ENCODE peak calls at places on chromosomes 5 and 9, in six cellular contexts. G, U, Y, C, Z and B are unnamed samples.

GRCh38 chr9:77402286-77402685 is 225.0 kb downstream of the VPS13A start:
- DNase-seq in G (no peak), U (no peak), Y (no peak), C (no peak), Z (no peak), B (no peak)

GRCh38 chr5:168015506-168015905 is 275.9 kb upstream of the WWC1 start:
- DNase-seq in G (no peak), U (no peak), Y (no peak), C (peak), Z (no peak), B (no peak)

GRCh38 chr9:97571664-97572063 is 61.5 kb downstream of the TSTD2 start:
- DNase-seq in G (no peak), U (no peak), Y (no peak), C (no peak), Z (no peak), B (no peak)

GRCh38 chr5:180723936-180724335 is 15.9 kb downstream of the OR2Y1 start:
- DNase-seq in G (no peak), U (no peak), Y (no peak), C (no peak), Z (no peak), B (no peak)

GRCh38 chr5:95709967-95710650 is 21.0 kb upstream of the RHOBTB3 start:
- DNase-seq in G (no peak), U (no peak), Y (no peak), C (no peak), Z (peak), B (no peak)

GRCh38 chr5:160438316-160439204 is 16.9 kb downstream of the PTTG1 start:
- DNase-seq in G (peak), U (no peak), Y (peak), C (peak), Z (peak), B (peak)

GRCh38 chr5:110956280-110956912 is 115.1 kb upstream of the TSLP start:
- DNase-seq in G (no peak), U (peak), Y (no peak), C (no peak), Z (no peak), B (no peak)

GRCh38 chr5:179716286-179716685 is 16.3 kb upstream of the MAML1 start:
- DNase-seq in G (no peak), U (no peak), Y (no peak), C (no peak), Z (no peak), B (no peak)

GRCh38 chr9:133708770-133709611 is 29.2 kb downstream of the SARDH start:
- DNase-seq in G (no peak), U (peak), Y (no peak), C (no peak), Z (peak), B (no peak)

GRCh38 chr5:154566146-154566680 is 88.2 kb upstream of the HAND1 start:
- DNase-seq in G (no peak), U (no peak), Y (no peak), C (no peak), Z (no peak), B (no peak)

GRCh38 chr5:159095882-159096554 is 3.7 kb downstream of the EBF1 start:
- DNase-seq in G (no peak), U (no peak), Y (no peak), C (no peak), Z (peak), B (no peak)

GRCh38 chr5:52943285-52943684 is 45.9 kb upstream of the ITGA2 start:
- DNase-seq in G (no peak), U (no peak), Y (no peak), C (no peak), Z (no peak), B (no peak)

GRCh38 chr9:136564379-136564988 is 18.6 kb upstream of the NOTCH1 start:
- DNase-seq in G (no peak), U (peak), Y (peak), C (no peak), Z (peak), B (peak)

GRCh38 chr5:62284946-62285891 is 20.8 kb upstream of the KIF2A start:
- DNase-seq in G (no peak), U (peak), Y (no peak), C (no peak), Z (no peak), B (no peak)

GRCh38 chr5:943201-943873 is 50.7 kb downstream of the TRIP13 start:
- DNase-seq in G (no peak), U (no peak), Y (no peak), C (no peak), Z (no peak), B (no peak)

GRCh38 chr9:21395778-21396717 is 10.8 kb upstream of the IFNA2 start:
- DNase-seq in G (peak), U (peak), Y (peak), C (no peak), Z (peak), B (peak)

GRCh38 chr9:11701706-11702105 is 991.5 kb upstream of the TYRP1 start:
- DNase-seq in G (no peak), U (no peak), Y (no peak), C (no peak), Z (no peak), B (no peak)

GRCh38 chr9:19876569-19877316 is 87.9 kb upstream of the SLC24A2 start:
- DNase-seq in G (no peak), U (no peak), Y (no peak), C (no peak), Z (no peak), B (no peak)

GRCh38 chr9:16276866-16277265 is 593.6 kb downstream of the BNC2 start:
- DNase-seq in G (no peak), U (no peak), Y (no peak), C (no peak), Z (no peak), B (no peak)

GRCh38 chr5:11494340-11494739 is 409.9 kb downstream of the CTNND2 start:
- DNase-seq in G (no peak), U (no peak), Y (no peak), C (no peak), Z (no peak), B (no peak)

GRCh38 chr5:109844695-109845094 is 155.0 kb downstream of the MAN2A1 start:
- DNase-seq in G (no peak), U (no peak), Y (no peak), C (no peak), Z (no peak), B (no peak)

DNA sequence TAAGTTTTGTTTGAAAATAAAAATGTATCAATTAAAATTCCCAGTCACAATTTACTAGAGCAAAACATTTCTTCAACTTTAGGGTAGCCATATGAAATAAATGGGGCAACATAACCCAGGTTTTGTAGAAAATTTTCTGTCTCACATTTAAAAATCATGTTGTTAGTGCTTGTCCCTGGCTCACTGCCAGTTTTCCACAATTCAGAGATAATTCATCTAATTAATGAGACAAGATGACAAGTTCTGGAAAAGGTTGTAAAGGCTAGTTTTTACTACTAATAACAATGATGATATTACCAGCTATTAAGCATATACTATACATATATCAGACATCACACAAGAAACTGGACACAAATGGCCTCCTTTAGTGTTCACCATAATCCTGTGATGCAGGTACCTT is 45.9 kb downstream of the MEGF9 start:
- DNase-seq in G (no peak), U (no peak), Y (no peak), C (no peak), Z (no peak), B (no peak)
- TF ChIP-seq CTCF in G (no peak), U (no peak), Y (no peak), C (no peak), Z (no peak), B (no peak)

DNA sequence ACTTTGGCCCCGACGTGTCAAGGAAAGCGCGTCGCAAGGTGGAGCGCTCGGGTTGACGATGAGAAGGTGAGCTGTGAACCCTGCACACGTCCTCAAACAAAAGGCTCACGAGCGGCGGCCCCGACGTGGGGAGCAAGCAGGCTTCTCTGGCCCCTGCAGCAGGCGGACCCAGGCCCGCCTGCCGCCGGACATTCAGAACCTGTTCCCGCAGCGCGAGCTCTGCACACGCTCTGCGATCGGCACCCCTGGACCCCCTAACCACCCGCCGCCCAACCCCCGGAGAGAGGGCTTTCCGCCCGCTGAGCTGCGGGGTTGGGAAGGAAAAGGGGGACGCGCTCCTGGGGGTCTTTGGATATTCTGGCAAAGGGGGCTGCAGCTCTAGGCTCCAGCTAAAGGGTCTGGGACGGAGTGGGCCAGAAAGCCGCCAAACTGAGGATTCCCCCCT is 1.2 kb downstream of the FBN2 start:
- DNase-seq in G (peak), U (peak), Y (no peak), C (no peak), Z (peak), B (no peak)
- TF ChIP-seq CTCF in G (no peak), U (no peak), Y (no peak), C (peak), Z (no peak), B (no peak)

GRCh38 chr9:5263568-5264218 is 32.5 kb downstream of the INSL4 start:
- DNase-seq in G (no peak), U (no peak), Y (no peak), C (no peak), Z (no peak), B (no peak)
- TF ChIP-seq CTCF in G (no peak), U (no peak), Y (no peak), C (peak), Z (peak), B (no peak)

DNA sequence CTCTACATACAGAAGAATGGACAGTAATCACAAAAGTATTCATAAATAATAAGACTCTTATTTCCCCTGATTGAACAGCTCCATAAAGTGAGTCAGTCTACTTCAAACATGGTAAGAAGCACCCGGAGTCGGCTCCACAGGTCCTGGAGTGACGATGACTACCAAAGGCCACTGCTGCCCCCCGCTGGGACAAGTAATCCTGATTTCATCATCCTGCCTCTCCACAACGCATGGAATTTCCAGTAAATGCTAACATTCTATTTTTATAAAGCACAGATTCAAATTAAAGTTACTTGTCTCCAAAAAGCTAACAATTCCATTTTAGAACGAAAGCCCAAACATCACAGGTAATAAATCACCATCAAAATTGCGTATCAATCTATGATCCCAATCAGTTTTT is 16.2 kb downstream of the ATPSCKMT start:
- DNase-seq in G (peak), U (no peak), Y (peak), C (peak), Z (no peak), B (no peak)
- TF ChIP-seq CTCF in G (no peak), U (no peak), Y (no peak), C (peak), Z (peak), B (no peak)

DNA sequence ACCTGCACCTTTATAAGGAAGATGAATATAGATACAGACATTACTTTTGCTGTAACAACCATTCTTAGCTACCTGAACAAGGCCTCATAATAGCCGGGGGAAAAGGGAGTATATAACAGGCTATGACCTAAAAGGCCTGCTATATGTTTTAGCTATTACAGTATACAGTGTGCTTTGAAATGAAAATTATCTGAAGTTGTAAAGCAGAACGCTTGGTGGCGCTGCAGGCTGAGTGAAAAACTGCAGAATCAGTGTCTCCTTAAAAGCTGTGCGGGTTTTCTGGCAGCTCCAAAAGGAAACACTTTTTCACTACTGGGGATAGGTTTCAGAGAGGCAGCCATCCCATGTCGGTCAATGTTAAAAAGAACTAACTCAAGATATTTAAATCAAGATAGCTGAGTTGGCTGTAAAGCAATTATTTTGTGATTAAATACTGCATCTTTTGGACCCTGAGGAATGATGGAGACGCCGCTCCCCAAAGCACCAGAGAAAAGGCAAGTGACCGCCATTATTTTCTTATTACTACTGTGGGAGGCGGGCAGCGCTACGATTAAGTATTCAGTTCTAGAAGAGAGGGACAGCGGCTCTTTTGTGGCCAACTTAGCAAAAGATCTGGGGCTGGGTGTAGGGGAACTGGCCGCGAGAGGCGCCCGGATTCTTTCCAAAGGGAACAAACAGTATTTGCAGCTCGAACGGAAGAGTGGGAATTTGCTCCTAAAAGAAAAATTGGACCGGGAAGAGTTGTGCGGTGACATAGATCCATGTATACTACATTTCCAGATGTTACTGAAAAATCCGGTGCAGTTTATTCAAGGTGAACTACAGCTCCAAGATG is 5.9 kb downstream of the PCDHB6 start:
- DNase-seq in G (peak), U (no peak), Y (no peak), C (no peak), Z (no peak), B (no peak)
- TF ChIP-seq CTCF in G (peak), U (no peak), Y (no peak), C (no peak), Z (no peak), B (no peak)

DNA sequence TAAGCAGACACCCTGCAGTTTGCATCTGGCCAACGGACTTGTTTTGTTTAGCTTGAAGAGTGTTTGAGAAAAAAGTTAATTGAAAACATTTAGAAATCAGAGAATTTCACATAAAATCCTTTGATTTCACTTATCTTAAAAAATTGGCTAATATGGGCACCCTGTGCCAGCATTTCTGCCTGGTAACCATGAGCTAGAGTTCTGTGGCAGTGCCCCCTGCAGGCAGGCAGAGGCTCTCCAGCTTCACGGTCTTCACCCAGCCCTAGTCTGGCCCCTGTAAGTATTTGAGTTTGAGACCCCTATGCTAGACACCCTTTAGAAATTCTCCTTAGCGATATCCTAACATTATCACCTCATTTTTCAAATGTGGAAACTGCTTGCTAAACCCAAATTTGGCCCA is 18.8 kb upstream of the FANCC start:
- DNase-seq in G (no peak), U (no peak), Y (no peak), C (no peak), Z (no peak), B (no peak)
- TF ChIP-seq CTCF in G (peak), U (peak), Y (peak), C (peak), Z (peak), B (peak)

DNA sequence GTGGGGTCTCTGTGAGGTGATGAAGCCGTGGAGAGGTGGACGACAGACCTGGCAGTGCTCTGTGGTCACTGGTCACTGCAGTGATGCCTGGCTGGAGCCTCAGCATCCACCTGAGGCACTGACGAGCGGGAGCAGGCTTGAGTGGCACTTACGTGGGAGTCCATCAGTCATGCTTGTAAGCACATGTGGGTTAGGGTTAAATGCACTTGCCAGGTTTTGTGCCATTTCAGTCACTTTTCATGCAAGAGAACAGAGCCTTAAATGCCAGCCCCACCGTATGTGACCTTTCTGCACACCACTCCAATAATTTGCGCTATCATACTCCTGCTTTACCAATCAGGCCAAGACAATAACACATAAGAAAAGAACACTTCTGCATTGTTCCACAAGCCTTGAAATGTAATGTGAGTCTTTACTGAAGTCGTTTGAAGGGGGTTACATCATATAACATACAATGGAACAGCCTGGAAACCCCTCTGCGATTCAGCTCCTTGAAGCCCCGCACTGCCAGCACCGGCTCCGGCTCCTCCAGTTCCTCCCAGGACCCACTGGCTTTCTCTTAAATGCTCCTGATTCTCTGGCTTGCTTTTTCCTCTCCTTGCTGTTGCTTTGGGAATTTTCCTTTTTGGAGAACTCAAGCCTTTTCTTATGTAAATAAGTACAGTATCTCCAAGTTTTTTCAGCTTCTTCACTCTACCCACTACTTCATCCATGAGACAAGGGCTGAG is 59.4 kb upstream of the CTXN3 start:
- DNase-seq in G (no peak), U (peak), Y (no peak), C (no peak), Z (no peak), B (no peak)
- TF ChIP-seq CTCF in G (no peak), U (no peak), Y (no peak), C (no peak), Z (no peak), B (no peak)

DNA sequence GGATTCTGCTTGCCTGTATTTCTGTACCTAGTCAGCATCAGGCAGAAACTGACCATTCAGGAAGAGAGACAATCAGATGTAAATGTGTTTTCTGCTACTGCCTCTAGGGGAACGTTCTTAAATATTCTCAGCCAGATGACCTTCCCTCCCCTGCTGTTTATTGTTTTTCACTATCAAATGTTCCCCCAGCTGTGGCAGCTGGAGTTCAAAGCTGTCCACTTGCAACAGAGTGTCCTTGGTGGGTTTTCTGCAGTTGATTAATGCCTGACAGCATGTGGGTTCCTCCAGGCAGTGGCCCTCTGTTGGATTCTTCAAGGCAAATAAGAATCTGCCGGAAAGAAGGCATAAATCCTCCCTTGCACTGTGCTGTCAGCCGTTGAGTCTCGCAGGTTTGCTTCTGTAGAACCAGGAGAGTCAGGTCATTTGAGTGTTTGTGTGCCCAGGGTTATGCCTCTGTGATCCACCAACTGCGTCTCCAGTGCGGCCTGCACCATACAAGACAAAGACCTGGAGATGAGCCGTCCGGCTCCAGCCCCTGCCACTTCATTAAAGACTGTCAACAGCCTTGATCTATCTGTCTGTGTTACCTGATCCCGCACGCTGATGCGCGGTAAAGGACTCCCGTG is 203.4 kb downstream of the GADD45G start:
- DNase-seq in G (no peak), U (no peak), Y (no peak), C (no peak), Z (no peak), B (no peak)
- TF ChIP-seq CTCF in G (no peak), U (no peak), Y (no peak), C (no peak), Z (no peak), B (no peak)